ENCODE peak calls at places on chromosome 14, in six cellular contexts. M, I, A, V, Y and D are unnamed samples.

GRCh38 chr14:98704441-98704840 is 567.6 kb downstream of the BCL11B start:
- DNase-seq in M (no peak), I (no peak), A (no peak), V (no peak), Y (no peak), D (no peak)

GRCh38 chr14:31441273-31442110 is 15.8 kb downstream of the DTD2 start:
- DNase-seq in M (no peak), I (no peak), A (no peak), V (no peak), Y (no peak), D (no peak)

GRCh38 chr14:24080888-24081738 is 9.8 kb downstream of the CPNE6 start:
- DNase-seq in M (peak; percentile 74), I (peak; percentile 41), A (peak; percentile 75), V (no peak), Y (peak; percentile 69), D (peak; percentile 65)

GRCh38 chr14:21822109-21822508 is 148.5 kb upstream of the OR4E1 start:
- DNase-seq in M (no peak), I (no peak), A (no peak), V (no peak), Y (no peak), D (no peak)

GRCh38 chr14:31994391-31995033 is 82.6 kb upstream of the ARHGAP5 start:
- DNase-seq in M (no peak), I (no peak), A (no peak), V (no peak), Y (no peak), D (no peak)

GRCh38 chr14:104140463-104141331 is 2.3 kb downstream of the KIF26A start:
- DNase-seq in M (no peak), I (no peak), A (peak; percentile 51), V (no peak), Y (peak; percentile 34), D (peak; percentile 24)

GRCh38 chr14:63542231-63542999 is 762 bp downstream of the PPP2R5E start:
- DNase-seq in M (no peak), I (no peak), A (peak; percentile 66), V (no peak), Y (no peak), D (no peak)

GRCh38 chr14:52922059-52922458 is 28.8 kb downstream of the FERMT2 start:
- DNase-seq in M (no peak), I (no peak), A (no peak), V (no peak), Y (no peak), D (no peak)

GRCh38 chr14:58072288-58073071 is 79.5 kb downstream of the ARMH4 start:
- DNase-seq in M (peak; percentile 33), I (no peak), A (peak; percentile 69), V (peak; percentile 35), Y (no peak), D (no peak)

GRCh38 chr14:68210729-68211299 is 391.2 kb downstream of the RAD51B start:
- DNase-seq in M (no peak), I (peak; percentile 6), A (no peak), V (peak; percentile 86), Y (no peak), D (no peak)

GRCh38 chr14:90576981-90577660 is 180.3 kb downstream of the CALM1 start:
- DNase-seq in M (no peak), I (no peak), A (peak; percentile 56), V (no peak), Y (peak; percentile 53), D (no peak)

GRCh38 chr14:65392296-65392695 is 20.2 kb upstream of the FUT8 start:
- DNase-seq in M (no peak), I (no peak), A (no peak), V (no peak), Y (no peak), D (no peak)

GRCh38 chr14:91835920-91836843 is 31.2 kb downstream of the TC2N start:
- DNase-seq in M (peak; percentile 96), I (peak; percentile 87), A (peak; percentile 94), V (no peak), Y (peak; percentile 69), D (peak; percentile 82)

GRCh38 chr14:76877871-76878270 is 51.7 kb downstream of the LRRC74A start:
- DNase-seq in M (no peak), I (no peak), A (no peak), V (no peak), Y (no peak), D (no peak)